ENCODE peak calls at places on chromosomes 4 and X, in five cellular contexts. One of them, this sample, is unnamed.

GRCh38 chr4:120692964-120693363 is 229.6 kb downstream of the PRDM5 start:
- DNase-seq in activated CD4-positive, alpha-beta memory T cell treated with anti-CD3 and anti-CD28 coated beads for 36 hours: no peak
- DNase-seq in HEK293T: no peak
- DNase-seq in dorsolateral prefrontal cortex: no peak
- DNase-seq in activated T-helper 1 cell treated with anti-CD3 and anti-CD28 coated beads, Interleukin-2, amount 50 U/mL, for 16 hours: no peak
- DNase-seq in this sample: no peak

GRCh38 chrX:154452823-154453222 is 5.3 kb upstream of the PLXNA3 start:
- DNase-seq in activated T-helper 1 cell treated with anti-CD3 and anti-CD28 coated beads, Interleukin-2, amount 50 U/mL, for 16 hours: no peak
- DNase-seq in dorsolateral prefrontal cortex: no peak
- DNase-seq in HEK293T: no peak
- DNase-seq in activated CD4-positive, alpha-beta memory T cell treated with anti-CD3 and anti-CD28 coated beads for 36 hours: no peak
- DNase-seq in this sample: no peak

GRCh38 chrX:77493677-77494553 is 46.7 kb downstream of the FGF16 start:
- DNase-seq in activated T-helper 1 cell treated with anti-CD3 and anti-CD28 coated beads, Interleukin-2, amount 50 U/mL, for 16 hours: no peak
- DNase-seq in HEK293T: peak; percentile 37
- DNase-seq in activated CD4-positive, alpha-beta memory T cell treated with anti-CD3 and anti-CD28 coated beads for 36 hours: no peak
- DNase-seq in dorsolateral prefrontal cortex: no peak
- DNase-seq in this sample: no peak

GRCh38 chr4:37762294-37763163 is 64.0 kb upstream of the PGM2 start:
- DNase-seq in activated T-helper 1 cell treated with anti-CD3 and anti-CD28 coated beads, Interleukin-2, amount 50 U/mL, for 16 hours: no peak
- DNase-seq in HEK293T: no peak
- DNase-seq in dorsolateral prefrontal cortex: no peak
- DNase-seq in activated CD4-positive, alpha-beta memory T cell treated with anti-CD3 and anti-CD28 coated beads for 36 hours: peak; percentile 28
- DNase-seq in this sample: peak; percentile 35

GRCh38 chr4:153464068-153464467 is 2.1 kb upstream of the TMEM131L start:
- DNase-seq in activated T-helper 1 cell treated with anti-CD3 and anti-CD28 coated beads, Interleukin-2, amount 50 U/mL, for 16 hours: no peak
- DNase-seq in HEK293T: no peak
- DNase-seq in dorsolateral prefrontal cortex: no peak
- DNase-seq in activated CD4-positive, alpha-beta memory T cell treated with anti-CD3 and anti-CD28 coated beads for 36 hours: no peak
- DNase-seq in this sample: no peak

GRCh38 chrX:110915579-110915978 is 120.0 kb upstream of the CHRDL1 start:
- DNase-seq in activated CD4-positive, alpha-beta memory T cell treated with anti-CD3 and anti-CD28 coated beads for 36 hours: no peak
- DNase-seq in dorsolateral prefrontal cortex: no peak
- DNase-seq in activated T-helper 1 cell treated with anti-CD3 and anti-CD28 coated beads, Interleukin-2, amount 50 U/mL, for 16 hours: no peak
- DNase-seq in HEK293T: no peak
- DNase-seq in this sample: no peak

GRCh38 chr4:28686618-28687017 is 1826.0 kb downstream of the STIM2 start:
- DNase-seq in HEK293T: peak; percentile 39
- DNase-seq in dorsolateral prefrontal cortex: peak; percentile 44
- DNase-seq in activated CD4-positive, alpha-beta memory T cell treated with anti-CD3 and anti-CD28 coated beads for 36 hours: peak; percentile 9
- DNase-seq in activated T-helper 1 cell treated with anti-CD3 and anti-CD28 coated beads, Interleukin-2, amount 50 U/mL, for 16 hours: no peak
- DNase-seq in this sample: peak; percentile 14

GRCh38 chr4:128517739-128518510 is 230.3 kb upstream of the PGRMC2 start:
- DNase-seq in activated T-helper 1 cell treated with anti-CD3 and anti-CD28 coated beads, Interleukin-2, amount 50 U/mL, for 16 hours: no peak
- DNase-seq in HEK293T: peak; percentile 20
- DNase-seq in activated CD4-positive, alpha-beta memory T cell treated with anti-CD3 and anti-CD28 coated beads for 36 hours: no peak
- DNase-seq in dorsolateral prefrontal cortex: no peak
- DNase-seq in this sample: peak; percentile 56

GRCh38 chrX:130631011-130631410 is 229.2 kb downstream of the RBMX2 start:
- DNase-seq in dorsolateral prefrontal cortex: no peak
- DNase-seq in activated CD4-positive, alpha-beta memory T cell treated with anti-CD3 and anti-CD28 coated beads for 36 hours: no peak
- DNase-seq in HEK293T: no peak
- DNase-seq in activated T-helper 1 cell treated with anti-CD3 and anti-CD28 coated beads, Interleukin-2, amount 50 U/mL, for 16 hours: no peak
- DNase-seq in this sample: no peak

GRCh38 chr4:105808459-105809041 is 86.7 kb upstream of the NPNT start:
- DNase-seq in dorsolateral prefrontal cortex: no peak
- DNase-seq in activated T-helper 1 cell treated with anti-CD3 and anti-CD28 coated beads, Interleukin-2, amount 50 U/mL, for 16 hours: no peak
- DNase-seq in HEK293T: no peak
- DNase-seq in activated CD4-positive, alpha-beta memory T cell treated with anti-CD3 and anti-CD28 coated beads for 36 hours: no peak
- DNase-seq in this sample: no peak

GRCh38 chrX:139126493-139126892 is 404.0 kb upstream of the F9 start:
- DNase-seq in activated CD4-positive, alpha-beta memory T cell treated with anti-CD3 and anti-CD28 coated beads for 36 hours: peak; percentile 13
- DNase-seq in activated T-helper 1 cell treated with anti-CD3 and anti-CD28 coated beads, Interleukin-2, amount 50 U/mL, for 16 hours: no peak
- DNase-seq in HEK293T: peak; percentile 58
- DNase-seq in dorsolateral prefrontal cortex: no peak
- DNase-seq in this sample: peak; percentile 24

GRCh38 chr4:2648159-2648814 is 107.8 kb downstream of the TNIP2 start:
- DNase-seq in activated T-helper 1 cell treated with anti-CD3 and anti-CD28 coated beads, Interleukin-2, amount 50 U/mL, for 16 hours: no peak
- DNase-seq in activated CD4-positive, alpha-beta memory T cell treated with anti-CD3 and anti-CD28 coated beads for 36 hours: no peak
- DNase-seq in dorsolateral prefrontal cortex: no peak
- DNase-seq in HEK293T: no peak
- DNase-seq in this sample: no peak

GRCh38 chrX:127879585-127879984 is 172.6 kb downstream of the ACTRT1 start:
- DNase-seq in HEK293T: no peak
- DNase-seq in dorsolateral prefrontal cortex: no peak
- DNase-seq in activated T-helper 1 cell treated with anti-CD3 and anti-CD28 coated beads, Interleukin-2, amount 50 U/mL, for 16 hours: no peak
- DNase-seq in activated CD4-positive, alpha-beta memory T cell treated with anti-CD3 and anti-CD28 coated beads for 36 hours: no peak
- DNase-seq in this sample: no peak

GRCh38 chr4:99043346-99043745 is 45.2 kb downstream of the ADH5 start:
- DNase-seq in activated CD4-positive, alpha-beta memory T cell treated with anti-CD3 and anti-CD28 coated beads for 36 hours: no peak
- DNase-seq in dorsolateral prefrontal cortex: no peak
- DNase-seq in HEK293T: no peak
- DNase-seq in activated T-helper 1 cell treated with anti-CD3 and anti-CD28 coated beads, Interleukin-2, amount 50 U/mL, for 16 hours: no peak
- DNase-seq in this sample: no peak

GRCh38 chr4:146450524-146450923 is 71.2 kb downstream of the SLC10A7 start:
- DNase-seq in dorsolateral prefrontal cortex: no peak
- DNase-seq in activated CD4-positive, alpha-beta memory T cell treated with anti-CD3 and anti-CD28 coated beads for 36 hours: peak; percentile 31
- DNase-seq in activated T-helper 1 cell treated with anti-CD3 and anti-CD28 coated beads, Interleukin-2, amount 50 U/mL, for 16 hours: no peak
- DNase-seq in HEK293T: no peak
- DNase-seq in this sample: peak; percentile 17

GRCh38 chr4:52241916-52242315 is 190.8 kb downstream of the SPATA18 start:
- DNase-seq in activated T-helper 1 cell treated with anti-CD3 and anti-CD28 coated beads, Interleukin-2, amount 50 U/mL, for 16 hours: no peak
- DNase-seq in dorsolateral prefrontal cortex: no peak
- DNase-seq in activated CD4-positive, alpha-beta memory T cell treated with anti-CD3 and anti-CD28 coated beads for 36 hours: no peak
- DNase-seq in HEK293T: no peak
- DNase-seq in this sample: no peak

GRCh38 chr4:14829795-14830194 is 172.5 kb upstream of the CPEB2 start:
- DNase-seq in dorsolateral prefrontal cortex: no peak
- DNase-seq in activated CD4-positive, alpha-beta memory T cell treated with anti-CD3 and anti-CD28 coated beads for 36 hours: no peak
- DNase-seq in HEK293T: no peak
- DNase-seq in activated T-helper 1 cell treated with anti-CD3 and anti-CD28 coated beads, Interleukin-2, amount 50 U/mL, for 16 hours: no peak
- DNase-seq in this sample: no peak

GRCh38 chrX:12026481-12026880 is 111.8 kb upstream of the FRMPD4 start:
- DNase-seq in activated T-helper 1 cell treated with anti-CD3 and anti-CD28 coated beads, Interleukin-2, amount 50 U/mL, for 16 hours: no peak
- DNase-seq in HEK293T: no peak
- DNase-seq in dorsolateral prefrontal cortex: no peak
- DNase-seq in activated CD4-positive, alpha-beta memory T cell treated with anti-CD3 and anti-CD28 coated beads for 36 hours: no peak
- DNase-seq in this sample: no peak

GRCh38 chr4:10182446-10183424 is 66.1 kb upstream of the WDR1 start:
- DNase-seq in HEK293T: no peak
- DNase-seq in activated T-helper 1 cell treated with anti-CD3 and anti-CD28 coated beads, Interleukin-2, amount 50 U/mL, for 16 hours: no peak
- DNase-seq in dorsolateral prefrontal cortex: no peak
- DNase-seq in activated CD4-positive, alpha-beta memory T cell treated with anti-CD3 and anti-CD28 coated beads for 36 hours: peak; percentile 48
- DNase-seq in this sample: peak; percentile 66

GRCh38 chrX:149513713-149514427 is 8.8 kb upstream of the IDS start:
- DNase-seq in activated CD4-positive, alpha-beta memory T cell treated with anti-CD3 and anti-CD28 coated beads for 36 hours: no peak
- DNase-seq in dorsolateral prefrontal cortex: no peak
- DNase-seq in HEK293T: no peak
- DNase-seq in activated T-helper 1 cell treated with anti-CD3 and anti-CD28 coated beads, Interleukin-2, amount 50 U/mL, for 16 hours: no peak
- DNase-seq in this sample: peak; percentile 24

GRCh38 chr4:71380721-71381120 is 41.9 kb downstream of the SLC4A4 start:
- DNase-seq in activated CD4-positive, alpha-beta memory T cell treated with anti-CD3 and anti-CD28 coated beads for 36 hours: no peak
- DNase-seq in HEK293T: no peak
- DNase-seq in dorsolateral prefrontal cortex: no peak
- DNase-seq in activated T-helper 1 cell treated with anti-CD3 and anti-CD28 coated beads, Interleukin-2, amount 50 U/mL, for 16 hours: no peak
- DNase-seq in this sample: no peak

GRCh38 chr4:143489116-143489515 is 24.4 kb upstream of the SMARCA5 start:
- DNase-seq in activated CD4-positive, alpha-beta memory T cell treated with anti-CD3 and anti-CD28 coated beads for 36 hours: no peak
- DNase-seq in HEK293T: no peak
- DNase-seq in activated T-helper 1 cell treated with anti-CD3 and anti-CD28 coated beads, Interleukin-2, amount 50 U/mL, for 16 hours: no peak
- DNase-seq in dorsolateral prefrontal cortex: no peak
- DNase-seq in this sample: no peak

GRCh38 chr4:25160714-25161598 is 707 bp upstream of the SEPSECS start:
- DNase-seq in activated CD4-positive, alpha-beta memory T cell treated with anti-CD3 and anti-CD28 coated beads for 36 hours: no peak
- DNase-seq in dorsolateral prefrontal cortex: no peak
- DNase-seq in HEK293T: peak; percentile 26
- DNase-seq in activated T-helper 1 cell treated with anti-CD3 and anti-CD28 coated beads, Interleukin-2, amount 50 U/mL, for 16 hours: no peak
- DNase-seq in this sample: peak; percentile 28

GRCh38 chr4:13580018-13580417 is 35.7 kb upstream of the NKX3-2 start:
- DNase-seq in HEK293T: no peak
- DNase-seq in dorsolateral prefrontal cortex: no peak
- DNase-seq in activated CD4-positive, alpha-beta memory T cell treated with anti-CD3 and anti-CD28 coated beads for 36 hours: no peak
- DNase-seq in activated T-helper 1 cell treated with anti-CD3 and anti-CD28 coated beads, Interleukin-2, amount 50 U/mL, for 16 hours: no peak
- DNase-seq in this sample: no peak

GRCh38 chr4:20506827-20507226 is 193.4 kb upstream of the PACRGL start:
- DNase-seq in activated CD4-positive, alpha-beta memory T cell treated with anti-CD3 and anti-CD28 coated beads for 36 hours: no peak
- DNase-seq in activated T-helper 1 cell treated with anti-CD3 and anti-CD28 coated beads, Interleukin-2, amount 50 U/mL, for 16 hours: no peak
- DNase-seq in dorsolateral prefrontal cortex: no peak
- DNase-seq in HEK293T: no peak
- DNase-seq in this sample: no peak

GRCh38 chrX:10217218-10217617 is 60.4 kb downstream of the CLCN4 start:
- DNase-seq in activated CD4-positive, alpha-beta memory T cell treated with anti-CD3 and anti-CD28 coated beads for 36 hours: no peak
- DNase-seq in HEK293T: no peak
- DNase-seq in activated T-helper 1 cell treated with anti-CD3 and anti-CD28 coated beads, Interleukin-2, amount 50 U/mL, for 16 hours: no peak
- DNase-seq in dorsolateral prefrontal cortex: no peak
- DNase-seq in this sample: no peak

GRCh38 chr4:107577743-107578142 is 142.3 kb downstream of the PAPSS1 start:
- DNase-seq in HEK293T: no peak
- DNase-seq in dorsolateral prefrontal cortex: no peak
- DNase-seq in activated T-helper 1 cell treated with anti-CD3 and anti-CD28 coated beads, Interleukin-2, amount 50 U/mL, for 16 hours: no peak
- DNase-seq in activated CD4-positive, alpha-beta memory T cell treated with anti-CD3 and anti-CD28 coated beads for 36 hours: no peak
- DNase-seq in this sample: no peak

GRCh38 chrX:46628406-46629371 is 55.1 kb downstream of the CHST7 start:
- DNase-seq in dorsolateral prefrontal cortex: no peak
- DNase-seq in HEK293T: no peak
- DNase-seq in activated CD4-positive, alpha-beta memory T cell treated with anti-CD3 and anti-CD28 coated beads for 36 hours: peak; percentile 46
- DNase-seq in activated T-helper 1 cell treated with anti-CD3 and anti-CD28 coated beads, Interleukin-2, amount 50 U/mL, for 16 hours: no peak
- DNase-seq in this sample: peak; percentile 51

GRCh38 chr4:4837921-4838601 is 21.4 kb upstream of the MSX1 start:
- DNase-seq in activated CD4-positive, alpha-beta memory T cell treated with anti-CD3 and anti-CD28 coated beads for 36 hours: no peak
- DNase-seq in dorsolateral prefrontal cortex: no peak
- DNase-seq in HEK293T: no peak
- DNase-seq in activated T-helper 1 cell treated with anti-CD3 and anti-CD28 coated beads, Interleukin-2, amount 50 U/mL, for 16 hours: no peak
- DNase-seq in this sample: no peak

GRCh38 chr4:94843222-94843621 is 85.5 kb downstream of the BMPR1B start:
- DNase-seq in HEK293T: no peak
- DNase-seq in activated CD4-positive, alpha-beta memory T cell treated with anti-CD3 and anti-CD28 coated beads for 36 hours: no peak
- DNase-seq in activated T-helper 1 cell treated with anti-CD3 and anti-CD28 coated beads, Interleukin-2, amount 50 U/mL, for 16 hours: no peak
- DNase-seq in dorsolateral prefrontal cortex: no peak
- DNase-seq in this sample: no peak

GRCh38 chr4:5812506-5813229 is 80.2 kb downstream of the CRMP1 start:
- DNase-seq in activated T-helper 1 cell treated with anti-CD3 and anti-CD28 coated beads, Interleukin-2, amount 50 U/mL, for 16 hours: no peak
- DNase-seq in dorsolateral prefrontal cortex: no peak
- DNase-seq in HEK293T: peak; percentile 69
- DNase-seq in activated CD4-positive, alpha-beta memory T cell treated with anti-CD3 and anti-CD28 coated beads for 36 hours: no peak
- DNase-seq in this sample: peak; percentile 20

GRCh38 chr4:27270435-27270834 is 409.8 kb downstream of the STIM2 start:
- DNase-seq in activated CD4-positive, alpha-beta memory T cell treated with anti-CD3 and anti-CD28 coated beads for 36 hours: no peak
- DNase-seq in dorsolateral prefrontal cortex: no peak
- DNase-seq in activated T-helper 1 cell treated with anti-CD3 and anti-CD28 coated beads, Interleukin-2, amount 50 U/mL, for 16 hours: no peak
- DNase-seq in HEK293T: no peak
- DNase-seq in this sample: no peak

GRCh38 chr4:158172558-158173258 is at the start of gene GASK1B:
- DNase-seq in activated CD4-positive, alpha-beta memory T cell treated with anti-CD3 and anti-CD28 coated beads for 36 hours: peak; percentile 17
- DNase-seq in dorsolateral prefrontal cortex: no peak
- DNase-seq in activated T-helper 1 cell treated with anti-CD3 and anti-CD28 coated beads, Interleukin-2, amount 50 U/mL, for 16 hours: no peak
- DNase-seq in HEK293T: peak; percentile 37
- DNase-seq in this sample: peak; percentile 41

GRCh38 chr4:156972370-156972980 is 876 bp upstream of the PDGFC start:
- DNase-seq in activated CD4-positive, alpha-beta memory T cell treated with anti-CD3 and anti-CD28 coated beads for 36 hours: no peak
- DNase-seq in HEK293T: no peak
- DNase-seq in activated T-helper 1 cell treated with anti-CD3 and anti-CD28 coated beads, Interleukin-2, amount 50 U/mL, for 16 hours: no peak
- DNase-seq in dorsolateral prefrontal cortex: no peak
- DNase-seq in this sample: no peak

GRCh38 chr4:104642521-104642920 is 147.8 kb upstream of the CXXC4 start:
- DNase-seq in activated CD4-positive, alpha-beta memory T cell treated with anti-CD3 and anti-CD28 coated beads for 36 hours: no peak
- DNase-seq in dorsolateral prefrontal cortex: no peak
- DNase-seq in HEK293T: no peak
- DNase-seq in activated T-helper 1 cell treated with anti-CD3 and anti-CD28 coated beads, Interleukin-2, amount 50 U/mL, for 16 hours: no peak
- DNase-seq in this sample: no peak

GRCh38 chrX:14963447-14964236 is 90.4 kb downstream of the MOSPD2 start:
- DNase-seq in activated T-helper 1 cell treated with anti-CD3 and anti-CD28 coated beads, Interleukin-2, amount 50 U/mL, for 16 hours: no peak
- DNase-seq in HEK293T: no peak
- DNase-seq in dorsolateral prefrontal cortex: no peak
- DNase-seq in activated CD4-positive, alpha-beta memory T cell treated with anti-CD3 and anti-CD28 coated beads for 36 hours: no peak
- DNase-seq in this sample: no peak

GRCh38 chr4:55768291-55768690 is 51.3 kb upstream of the EXOC1L start:
- DNase-seq in dorsolateral prefrontal cortex: no peak
- DNase-seq in activated CD4-positive, alpha-beta memory T cell treated with anti-CD3 and anti-CD28 coated beads for 36 hours: no peak
- DNase-seq in activated T-helper 1 cell treated with anti-CD3 and anti-CD28 coated beads, Interleukin-2, amount 50 U/mL, for 16 hours: no peak
- DNase-seq in HEK293T: no peak
- DNase-seq in this sample: no peak

This sample was measured in activated CD8-positive, alpha-beta T cell treated with anti-CD3 and anti-CD28 coated beads for 36 hours.